ENCODE peak calls at places on chromosomes 6 and 20, in six cellular contexts. B is central memory CD4-positive, alpha-beta T cell; N is left ventricle myocardium inferior; L is head of caudate nucleus; F is Right ventricle myocardium inferior; X is right lobe of liver. C is an unnamed sample.

GRCh38 chr6:169169941-169170582 is 83.6 kb downstream of the THBS2 start:
- DNase-seq in B (no peak), N (no peak), L (no peak), F (peak; percentile 33), X (no peak), C (no peak)

GRCh38 chr6:84095156-84095555 is 61.6 kb downstream of the MRAP2 start:
- DNase-seq in B (no peak), N (no peak), L (no peak), F (no peak), X (no peak), C (no peak)

GRCh38 chr6:33822575-33823395 is 19.0 kb upstream of the MLN start:
- DNase-seq in B (no peak), N (no peak), L (no peak), F (no peak), X (no peak), C (no peak)

GRCh38 chr6:32177182-32177787 is 920 bp upstream of the RNF5 start:
- DNase-seq in B (no peak), N (no peak), L (no peak), F (no peak), X (no peak), C (no peak)

GRCh38 chr6:38262609-38263008 is 377.1 kb downstream of the BTBD9 start:
- DNase-seq in B (no peak), N (no peak), L (peak; percentile 16), F (no peak), X (no peak), C (no peak)

GRCh38 chr6:19024737-19025136 is 637.6 kb downstream of the RNF144B start:
- DNase-seq in B (no peak), N (no peak), L (no peak), F (no peak), X (no peak), C (no peak)

GRCh38 chr20:31617432-31618104 is 12.5 kb downstream of the ID1 start:
- DNase-seq in B (no peak), N (no peak), L (no peak), F (no peak), X (no peak), C (peak; percentile 28)

GRCh38 chr6:111683749-111684267 is 78.1 kb upstream of the TRAF3IP2 start:
- DNase-seq in B (peak; percentile 16), N (no peak), L (no peak), F (no peak), X (no peak), C (no peak)

GRCh38 chr6:20835315-20836010 is 301.2 kb downstream of the CDKAL1 start:
- DNase-seq in B (no peak), N (no peak), L (no peak), F (no peak), X (no peak), C (no peak)

GRCh38 chr6:140921366-140922226 is 1211.1 kb upstream of the GJE1 start:
- DNase-seq in B (no peak), N (no peak), L (no peak), F (no peak), X (no peak), C (no peak)

GRCh38 chr20:61128701-61129655 is 123.1 kb upstream of the CDH4 start:
- DNase-seq in B (no peak), N (no peak), L (no peak), F (no peak), X (no peak), C (no peak)

GRCh38 chr20:61853073-61854005 is 212.3 kb downstream of the TAF4 start:
- DNase-seq in B (no peak), N (no peak), L (no peak), F (peak; percentile 64), X (no peak), C (no peak)

GRCh38 chr6:2344319-2344905 is 99.0 kb upstream of the GMDS start:
- DNase-seq in B (no peak), N (no peak), L (no peak), F (no peak), X (no peak), C (no peak)

GRCh38 chr6:28747083-28747630 is 176.6 kb downstream of the TRIM27 start:
- DNase-seq in B (no peak), N (no peak), L (no peak), F (no peak), X (no peak), C (no peak)

GRCh38 chr6:14423955-14424354 is 306.4 kb downstream of the CD83 start:
- DNase-seq in B (no peak), N (no peak), L (no peak), F (no peak), X (no peak), C (no peak)

GRCh38 chr6:30480536-30481156 is 8.7 kb upstream of the HLA-E start:
- DNase-seq in B (peak; percentile 79), N (no peak), L (no peak), F (no peak), X (no peak), C (no peak)

GRCh38 chr20:17646209-17646717 is 35.8 kb downstream of the RRBP1 start:
- DNase-seq in B (no peak), N (no peak), L (no peak), F (peak; percentile 37), X (peak; percentile 57), C (no peak)

GRCh38 chr6:35278708-35279107 is 18.9 kb upstream of the DEF6 start:
- DNase-seq in B (no peak), N (no peak), L (no peak), F (no peak), X (no peak), C (no peak)

GRCh38 chr6:45808917-45809316 is 206.7 kb downstream of the CLIC5 start:
- DNase-seq in B (no peak), N (no peak), L (no peak), F (no peak), X (no peak), C (no peak)

GRCh38 chr6:148263010-148263409 is 79.6 kb upstream of the SASH1 start:
- DNase-seq in B (no peak), N (no peak), L (no peak), F (no peak), X (no peak), C (no peak)

GRCh38 chr6:167528239-167528638 is 203.4 kb downstream of the TTLL2 start:
- DNase-seq in B (no peak), N (no peak), L (no peak), F (no peak), X (no peak), C (no peak)

GRCh38 chr6:52573295-52573694 is 3.6 kb downstream of the TRAM2 start:
- DNase-seq in B (no peak), N (no peak), L (no peak), F (no peak), X (no peak), C (no peak)

GRCh38 chr6:26034901-26035300 is 52.3 kb upstream of the HFE start:
- DNase-seq in B (no peak), N (no peak), L (no peak), F (no peak), X (no peak), C (no peak)

GRCh38 chr6:152316024-152316423 is 321.1 kb downstream of the SYNE1 start:
- DNase-seq in B (no peak), N (peak; percentile 41), L (no peak), F (no peak), X (no peak), C (no peak)

GRCh38 chr6:64477311-64477850 is 841.8 kb downstream of the PHF3 start:
- DNase-seq in B (no peak), N (no peak), L (no peak), F (no peak), X (no peak), C (no peak)

GRCh38 chr6:134165827-134166226 is 113.4 kb upstream of the SLC2A12 start:
- DNase-seq in B (no peak), N (no peak), L (no peak), F (no peak), X (no peak), C (no peak)

GRCh38 chr6:6943411-6943810 is 164.3 kb upstream of the RREB1 start:
- DNase-seq in B (no peak), N (no peak), L (no peak), F (no peak), X (no peak), C (no peak)

GRCh38 chr6:52115891-52116604 is 28.6 kb upstream of the PKHD1 start:
- DNase-seq in B (no peak), N (no peak), L (no peak), F (no peak), X (no peak), C (no peak)

GRCh38 chr6:10995114-10995707 is 48.9 kb downstream of the ELOVL2 start:
- DNase-seq in B (no peak), N (no peak), L (no peak), F (no peak), X (no peak), C (no peak)

GRCh38 chr6:105780146-105780860 is 305.8 kb upstream of the PRDM1 start:
- DNase-seq in B (no peak), N (no peak), L (no peak), F (no peak), X (no peak), C (no peak)

GRCh38 chr6:142011156-142011555 is 121.6 kb upstream of the GJE1 start:
- DNase-seq in B (no peak), N (no peak), L (no peak), F (no peak), X (no peak), C (no peak)

GRCh38 chr20:53914861-53915458 is 155.4 kb downstream of the BCAS1 start:
- DNase-seq in B (no peak), N (no peak), L (no peak), F (no peak), X (no peak), C (no peak)

GRCh38 chr6:30156262-30156599 is 4.8 kb downstream of the TRIM10 start:
- DNase-seq in B (no peak), N (peak; percentile 39), L (no peak), F (no peak), X (no peak), C (no peak)

GRCh38 chr6:137728386-137729349 is 138.4 kb upstream of the TNFAIP3 start:
- DNase-seq in B (no peak), N (peak; percentile 22), L (peak; percentile 16), F (no peak), X (no peak), C (no peak)

GRCh38 chr20:39206899-39207564 is 244.9 kb downstream of the DHX35 start:
- DNase-seq in B (no peak), N (no peak), L (no peak), F (no peak), X (no peak), C (no peak)

GRCh38 chr6:36130672-36131516 is 581 bp downstream of the MAPK13 start:
- DNase-seq in B (peak; percentile 45), N (no peak), L (no peak), F (no peak), X (peak; percentile 69), C (peak; percentile 27)

GRCh38 chr6:107820571-107821261 is 3.4 kb downstream of the SCML4 start:
- DNase-seq in B (peak; percentile 35), N (no peak), L (peak; percentile 27), F (no peak), X (no peak), C (peak; percentile 57)